ENCODE peak calls at places on chromosomes 4 and X, in nine cellular contexts. T, M, Z, H, I, X, W, S and O are unnamed samples.

GRCh38 chr4:1318488-1319213 is 28.4 kb upstream of the UVSSA start:
- DNase-seq in T (peak; percentile 54), M (no peak), Z (no peak), H (no peak), I (peak; percentile 5), X (no peak), W (no peak), S (no peak), O (no peak)

GRCh38 chr4:176443117-176443516 is 123.4 kb downstream of the SPCS3 start:
- DNase-seq in T (no peak), M (no peak), Z (peak; percentile 82), H (no peak), I (no peak), X (no peak), W (no peak), S (no peak), O (no peak)

GRCh38 chr4:90536408-90536807 is 409.2 kb downstream of the CCSER1 start:
- DNase-seq in T (no peak), M (no peak), Z (no peak), H (no peak), I (no peak), X (no peak), W (no peak), S (no peak), O (no peak)

GRCh38 chr4:111027526-111027925 is 404.6 kb upstream of the PITX2 start:
- DNase-seq in T (no peak), M (no peak), Z (peak; percentile 3), H (no peak), I (no peak), X (no peak), W (no peak), S (no peak), O (no peak)

GRCh38 chrX:46599051-46599560 is 25.5 kb downstream of the CHST7 start:
- DNase-seq in T (no peak), M (no peak), Z (no peak), H (no peak), I (no peak), X (no peak), W (no peak), S (no peak), O (no peak)

GRCh38 chrX:154327026-154327820 is 31.6 kb downstream of the TKTL1 start:
- DNase-seq in T (no peak), M (no peak), Z (no peak), H (no peak), I (no peak), X (peak; percentile 22), W (no peak), S (no peak), O (no peak)

GRCh38 chrX:22534643-22535042 is 261.9 kb downstream of the CBLL2 start:
- DNase-seq in T (no peak), M (no peak), Z (no peak), H (no peak), I (no peak), X (peak; percentile 10), W (no peak), S (no peak), O (no peak)

GRCh38 chr4:127446309-127446708 is 186.4 kb upstream of the INTU start:
- DNase-seq in T (no peak), M (no peak), Z (no peak), H (no peak), I (no peak), X (no peak), W (no peak), S (no peak), O (no peak)

DNA sequence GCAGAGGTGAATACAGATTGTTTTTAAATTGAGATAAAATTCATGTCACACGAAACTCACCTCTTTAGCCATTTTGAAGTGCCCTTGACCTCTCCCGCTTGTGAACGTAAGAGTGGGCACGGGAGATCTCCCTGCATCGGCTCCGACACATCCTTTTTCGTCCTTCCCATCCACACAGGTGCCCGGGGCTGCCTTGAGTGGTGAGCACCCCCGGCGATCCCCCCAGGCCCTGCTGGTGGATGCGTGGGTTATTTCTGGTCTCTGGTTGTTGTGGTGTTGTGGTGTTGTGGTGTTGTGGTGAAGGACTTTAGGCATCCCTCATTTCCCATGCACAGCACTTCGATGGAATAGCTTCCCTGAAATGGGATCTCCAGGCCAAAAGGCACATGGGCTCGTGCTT is 46.1 kb downstream of the PSAPL1 start:
- DNase-seq in T (no peak), M (no peak), Z (no peak), H (no peak), I (no peak), X (no peak), W (no peak), S (no peak), O (no peak)
- TF ChIP-seq EP300 in T (no peak), M (no peak), Z (no peak), H (no peak), I (no peak), X (no peak), W (no peak), S (no peak), O (no peak)

GRCh38 chr4:168881754-168882153 is 128.3 kb downstream of the CBR4 start:
- DNase-seq in T (no peak), M (no peak), Z (no peak), H (no peak), I (no peak), X (no peak), W (no peak), S (no peak), O (no peak)

GRCh38 chr4:168883513-168883912 is 126.5 kb downstream of the CBR4 start:
- DNase-seq in T (no peak), M (no peak), Z (no peak), H (no peak), I (no peak), X (no peak), W (no peak), S (no peak), O (no peak)

GRCh38 chr4:168880811-168881595 is 129.1 kb downstream of the CBR4 start:
- DNase-seq in T (no peak), M (no peak), Z (no peak), H (no peak), I (no peak), X (no peak), W (no peak), S (peak; percentile 48), O (no peak)

GRCh38 chr4:168884251-168885124 is 125.6 kb downstream of the CBR4 start:
- DNase-seq in T (no peak), M (no peak), Z (no peak), H (no peak), I (no peak), X (no peak), W (no peak), S (no peak), O (no peak)

GRCh38 chr4:168882650-168883233 is 127.3 kb downstream of the CBR4 start:
- DNase-seq in T (no peak), M (peak; percentile 69), Z (peak; percentile 42), H (no peak), I (no peak), X (no peak), W (no peak), S (peak; percentile 28), O (no peak)
- H3K27ac ChIP-seq in T (no peak overlapping the region), M (no peak overlapping the region), Z (no peak overlapping the region), H (peak overlapping the region; percentile 11), I (no peak overlapping the region), X (peak overlapping the region; percentile 70), W (peak overlapping the region; percentile 90), S (no peak overlapping the region), O (no peak overlapping the region)

DNA sequence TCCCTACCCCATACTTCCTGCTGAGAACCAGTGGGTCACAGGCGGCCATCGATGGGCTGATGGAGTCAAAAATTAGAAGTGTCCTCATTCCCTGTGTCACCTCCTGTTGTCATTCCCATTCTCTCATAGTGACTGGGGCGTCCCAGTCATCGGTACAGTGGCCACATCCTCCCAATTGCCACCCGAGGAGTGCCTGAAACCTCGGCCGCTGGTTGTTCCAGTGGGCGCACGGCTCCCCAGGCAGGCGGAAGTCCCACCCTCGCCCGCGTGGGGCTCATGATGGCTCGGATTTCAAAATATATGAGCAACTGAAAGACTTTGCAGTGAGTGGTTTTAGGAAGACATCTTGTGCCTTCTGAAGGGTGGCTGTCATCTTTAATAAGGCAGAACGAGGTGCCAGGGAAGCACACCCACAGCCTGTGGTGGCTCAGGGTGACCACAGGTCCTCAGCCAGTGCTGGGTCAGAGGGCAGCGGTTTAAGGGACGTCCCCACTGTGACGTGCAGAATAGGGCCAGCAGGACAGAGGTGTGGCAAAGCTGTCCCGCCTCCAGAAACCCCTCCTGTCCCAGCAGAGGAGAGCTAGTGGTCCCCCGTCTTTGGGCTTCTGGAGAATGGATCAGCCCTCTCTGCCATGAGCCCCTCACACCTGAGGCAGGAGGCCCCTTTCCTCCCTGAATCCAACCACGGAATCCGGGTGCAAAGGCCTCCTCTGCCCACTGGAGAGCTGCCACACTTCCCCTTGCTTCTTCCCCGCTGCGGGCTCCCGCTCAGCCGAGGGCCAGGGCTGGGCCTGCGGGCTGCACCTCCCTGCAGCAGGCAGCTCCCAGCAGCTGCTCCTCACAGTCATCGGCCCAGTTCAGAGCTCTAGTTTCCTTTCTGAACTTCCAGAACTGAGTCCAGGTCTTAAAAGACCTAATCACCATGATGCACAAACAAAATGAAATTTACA is 90.4 kb downstream of the ABLIM2 start:
- DNase-seq in T (no peak), M (no peak), Z (no peak), H (no peak), I (no peak), X (no peak), W (no peak), S (no peak), O (no peak)
- TF ChIP-seq POLR2A in T (no peak), M (no peak), Z (no peak), H (no peak), I (no peak), X (no peak), W (no peak), S (no peak), O (no peak)

GRCh38 chrX:150088766-150089518 is 150.7 kb upstream of the EOLA2 start:
- DNase-seq in T (no peak), M (no peak), Z (no peak), H (no peak), I (no peak), X (no peak), W (peak; percentile 47), S (no peak), O (no peak)

GRCh38 chrX:150088042-150088441 is 149.8 kb upstream of the EOLA2 start:
- DNase-seq in T (no peak), M (no peak), Z (no peak), H (no peak), I (no peak), X (no peak), W (no peak), S (no peak), O (no peak)

GRCh38 chrX:150094375-150094774 is 156.1 kb upstream of the EOLA2 start:
- DNase-seq in T (no peak), M (no peak), Z (no peak), H (no peak), I (no peak), X (no peak), W (no peak), S (no peak), O (peak; percentile 4)

GRCh38 chrX:150094996-150095395 is 156.7 kb upstream of the EOLA2 start:
- DNase-seq in T (no peak), M (no peak), Z (peak; percentile 10), H (no peak), I (no peak), X (no peak), W (no peak), S (no peak), O (no peak)

DNA sequence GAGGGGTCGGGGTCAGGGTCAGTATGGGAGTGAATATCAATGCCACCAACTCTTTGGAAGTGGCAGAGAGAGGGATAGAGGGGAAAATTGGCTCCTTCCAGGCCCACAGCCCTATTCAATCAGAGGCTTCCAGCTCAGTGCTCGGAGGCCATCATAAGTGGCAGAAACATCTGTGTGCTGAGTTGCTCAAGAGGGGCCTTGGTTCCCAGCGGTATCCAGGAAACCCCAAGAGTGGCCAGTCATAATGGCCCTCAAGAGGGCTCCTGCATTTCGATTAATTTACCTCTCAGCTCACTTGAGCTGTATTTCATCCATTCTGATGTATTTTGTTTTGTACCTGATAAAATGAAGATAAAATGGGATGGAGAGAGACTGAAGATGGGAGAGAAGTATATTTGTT is 154.3 kb upstream of the EOLA2 start:
- DNase-seq in T (no peak), M (no peak), Z (no peak), H (no peak), I (no peak), X (no peak), W (no peak), S (peak; percentile 49), O (no peak)
- TF ChIP-seq EP300 in T (no peak), M (no peak), Z (no peak), H (no peak), I (no peak), X (no peak), W (no peak), S (no peak), O (no peak)